ENCODE peak calls at places on chromosomes 5 and 9, in seven cellular contexts. D is NCI-H82, P is neuronal stem cell, J is coronary artery, Y is activated T-cell treated with anti-CD3 and anti-CD28 coated beads for 24 hours, F is renal cortical epithelial cell, I is left kidney. E is an unnamed sample.

GRCh38 chr9:98219364-98219716 is 26.9 kb upstream of the CORO2A start:
- DNase-seq in D (no peak), P (no peak), J (no peak), Y (no peak), F (no peak), I (no peak), E (no peak)

GRCh38 chr5:133287500-133287899 is 235.7 kb downstream of the HSPA4 start:
- DNase-seq in D (peak), P (peak), J (no peak), Y (no peak), F (peak), I (peak), E (peak)

GRCh38 chr5:141564216-141564692 is 54.5 kb downstream of the DIAPH1 start:
- DNase-seq in D (peak), P (peak), J (no peak), Y (peak), F (peak), I (peak), E (peak)

GRCh38 chr5:135160036-135160675 is 126.1 kb upstream of the PITX1 start:
- DNase-seq in D (no peak), P (no peak), J (no peak), Y (no peak), F (no peak), I (no peak), E (no peak)

GRCh38 chr5:95283761-95284511 is 958 bp downstream of the MCTP1 start:
- DNase-seq in D (peak), P (peak), J (no peak), Y (no peak), F (no peak), I (peak), E (peak)

GRCh38 chr5:124030043-124030461 is 518.1 kb downstream of the CSNK1G3 start:
- DNase-seq in D (no peak), P (no peak), J (no peak), Y (no peak), F (no peak), I (peak), E (no peak)

GRCh38 chr9:38068616-38068865 is 486 bp downstream of the SHB start:
- DNase-seq in D (no peak), P (no peak), J (no peak), Y (peak), F (no peak), I (peak), E (peak)

GRCh38 chr5:109865636-109866035 is 175.9 kb downstream of the MAN2A1 start:
- DNase-seq in D (no peak), P (peak), J (no peak), Y (no peak), F (peak), I (peak), E (no peak)

GRCh38 chr5:72282878-72283277 is 37.2 kb downstream of the MRPS27 start:
- DNase-seq in D (no peak), P (no peak), J (no peak), Y (no peak), F (no peak), I (no peak), E (no peak)

GRCh38 chr5:165495829-165496380 is 1990.5 kb downstream of the MAT2B start:
- DNase-seq in D (no peak), P (no peak), J (no peak), Y (no peak), F (no peak), I (no peak), E (no peak)

GRCh38 chr5:99004960-99005359 is 76.2 kb upstream of the CHD1 start:
- DNase-seq in D (no peak), P (no peak), J (no peak), Y (no peak), F (no peak), I (no peak), E (no peak)

GRCh38 chr9:84301851-84302250 is 38.7 kb downstream of the SLC28A3 start:
- DNase-seq in D (no peak), P (no peak), J (no peak), Y (no peak), F (peak), I (no peak), E (no peak)

GRCh38 chr5:151020304-151021031 is at the start of gene GPX3:
- DNase-seq in D (peak), P (peak), J (peak), Y (no peak), F (peak), I (peak), E (peak)

GRCh38 chr9:137427454-137428310 is 4.5 kb downstream of the NOXA1 start:
- DNase-seq in D (no peak), P (no peak), J (no peak), Y (no peak), F (no peak), I (no peak), E (no peak)

GRCh38 chr9:131397100-131397790 is 3.4 kb downstream of the PRRC2B start:
- DNase-seq in D (no peak), P (no peak), J (no peak), Y (no peak), F (peak), I (peak), E (peak)

GRCh38 chr5:56339732-56340131 is 106.6 kb upstream of the ANKRD55 start:
- DNase-seq in D (no peak), P (no peak), J (no peak), Y (no peak), F (no peak), I (no peak), E (no peak)

GRCh38 chr9:83330207-83331196 is 207.7 kb downstream of the FRMD3 start:
- DNase-seq in D (peak), P (no peak), J (no peak), Y (no peak), F (no peak), I (no peak), E (no peak)

GRCh38 chr9:113536483-113537226 is 73.1 kb downstream of the RGS3 start:
- DNase-seq in D (peak), P (peak), J (peak), Y (no peak), F (no peak), I (peak), E (no peak)

GRCh38 chr5:2906302-2907090 is 155.0 kb upstream of the IRX2 start:
- DNase-seq in D (no peak), P (no peak), J (peak), Y (no peak), F (no peak), I (no peak), E (no peak)

GRCh38 chr5:67089200-67089725 is 107.3 kb downstream of the CD180 start:
- DNase-seq in D (peak), P (no peak), J (no peak), Y (no peak), F (peak), I (no peak), E (no peak)

GRCh38 chr5:107129051-107129450 is 541.7 kb downstream of the EFNA5 start:
- DNase-seq in D (no peak), P (no peak), J (no peak), Y (no peak), F (no peak), I (no peak), E (no peak)

GRCh38 chr9:109414125-109414785 is 83.9 kb downstream of the PTPN3 start:
- DNase-seq in D (no peak), P (no peak), J (no peak), Y (no peak), F (no peak), I (peak), E (no peak)

GRCh38 chr5:21646469-21646868 is 1206.7 kb downstream of the CDH12 start:
- DNase-seq in D (no peak), P (no peak), J (no peak), Y (no peak), F (no peak), I (no peak), E (no peak)

GRCh38 chr5:79413112-79413511 is 100.8 kb downstream of the HOMER1 start:
- DNase-seq in D (no peak), P (no peak), J (no peak), Y (no peak), F (no peak), I (no peak), E (no peak)

E was measured in cardiac muscle cell.